ENCODE peak calls at places on chromosome 10, in six cellular contexts. C is adrenal gland, U is dorsolateral prefrontal cortex, L is tibial artery, B is cardiac muscle cell, Y is Panc1. J is an unnamed sample.

GRCh38 chr10:90621577-90621976 is 236.3 kb downstream of the HTR7 start:
- DNase-seq in B (peak), Y (no peak), U (no peak), C (no peak), L (no peak), J (no peak)

GRCh38 chr10:5710854-5711253 is 26.2 kb downstream of the TASOR2 start:
- DNase-seq in U (no peak), C (no peak), B (no peak), L (no peak), Y (no peak), J (no peak)

GRCh38 chr10:15238553-15239335 is 70.3 kb upstream of the NMT2 start:
- DNase-seq in B (peak), C (no peak), U (no peak), Y (no peak), L (no peak), J (no peak)

GRCh38 chr10:97116534-97117162 is 69.1 kb downstream of the SLIT1 start:
- DNase-seq in U (no peak), B (no peak), C (no peak), Y (no peak), L (no peak), J (no peak)

GRCh38 chr10:6473430-6473829 is 106.6 kb downstream of the PRKCQ start:
- DNase-seq in Y (no peak), B (no peak), C (no peak), U (no peak), L (no peak), J (peak)

GRCh38 chr10:61397175-61397986 is 55.8 kb downstream of the TMEM26 start:
- DNase-seq in B (peak), U (no peak), C (no peak), L (no peak), Y (no peak), J (peak)

GRCh38 chr10:31687545-31688482 is 240.8 kb downstream of the ARHGAP12 start:
- DNase-seq in B (no peak), U (no peak), Y (no peak), L (no peak), C (no peak), J (no peak)

GRCh38 chr10:30187010-30187409 is 127.6 kb upstream of the JCAD start:
- DNase-seq in B (no peak), C (no peak), Y (no peak), L (no peak), U (no peak), J (no peak)

GRCh38 chr10:48216744-48217143 is 57.8 kb downstream of the FRMPD2 start:
- DNase-seq in C (no peak), U (no peak), B (no peak), L (no peak), Y (no peak), J (no peak)

GRCh38 chr10:23405540-23405939 is 33.3 kb upstream of the OTUD1 start:
- DNase-seq in B (peak), L (no peak), C (no peak), U (no peak), Y (no peak), J (no peak)

GRCh38 chr10:132408367-132408781 is 11.4 kb downstream of the PWWP2B start:
- DNase-seq in U (peak), B (no peak), L (no peak), Y (no peak), C (no peak), J (no peak)
- H3K27ac ChIP-seq in U (peak), B (peak), L (no peak), Y (peak), C (peak), J (no peak)

GRCh38 chr10:70671619-70672164 is 614 bp upstream of the ADAMTS14 start:
- DNase-seq in U (no peak), C (no peak), L (no peak), Y (no peak), B (no peak), J (no peak)
- TF ChIP-seq CTCF in U (no peak), C (no peak), L (no peak), Y (no peak), B (no peak), J (no peak)

GRCh38 chr10:110221044-110221720 is 13.8 kb downstream of the MXI1 start:
- DNase-seq in C (no peak), U (no peak), B (no peak), Y (no peak), L (no peak), J (no peak)

GRCh38 chr10:110224992-110225391 is 17.6 kb downstream of the MXI1 start:
- DNase-seq in B (no peak), U (no peak), Y (no peak), L (no peak), C (no peak), J (no peak)

GRCh38 chr10:110221721-110222261 is 14.4 kb downstream of the MXI1 start:
- DNase-seq in B (peak), C (peak), Y (no peak), U (peak), L (peak), J (peak)

GRCh38 chr10:110225441-110225755 is 18.0 kb downstream of the MXI1 start:
- DNase-seq in B (no peak), L (no peak), U (no peak), Y (no peak), C (no peak), J (peak)

DNA sequence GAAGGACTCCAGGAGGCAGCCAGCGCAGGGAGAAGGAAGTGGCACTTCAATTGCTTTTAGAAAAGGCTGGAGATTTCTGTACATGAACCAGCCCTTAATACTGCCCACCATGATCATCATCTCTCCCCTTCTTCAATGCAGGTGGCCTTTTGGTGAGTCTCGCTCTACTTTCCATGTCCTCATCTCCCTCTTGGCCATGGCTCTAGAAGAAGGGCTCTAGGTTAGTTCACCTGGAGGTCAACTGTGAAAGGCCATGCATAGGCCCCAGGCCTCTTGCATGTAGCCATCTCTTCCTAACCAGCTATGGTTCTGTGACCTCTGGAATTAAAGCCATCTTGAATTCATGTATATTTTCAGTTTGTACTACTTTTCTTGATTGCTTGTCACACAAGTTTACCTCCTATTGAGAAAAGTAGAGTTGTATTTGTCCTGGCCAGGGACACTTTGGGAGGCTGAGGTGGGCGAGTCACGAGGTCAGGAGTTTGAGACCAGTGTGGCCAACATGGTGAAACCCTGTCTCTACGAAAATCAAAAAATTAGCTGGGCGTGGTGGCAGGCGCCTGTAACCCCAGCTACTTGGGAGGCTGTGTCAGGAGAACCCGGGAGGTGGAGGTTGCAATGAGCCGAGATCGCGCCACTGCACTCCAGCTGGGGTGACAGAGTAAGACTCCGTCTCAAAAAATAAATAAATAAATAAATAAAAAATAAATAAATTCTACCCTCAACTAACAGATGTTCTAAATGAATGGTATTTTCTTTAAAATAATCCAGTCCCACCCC is 15.7 kb downstream of the MXI1 start:
- DNase-seq in Y (no peak), C (no peak), L (no peak), B (no peak), U (no peak), J (no peak)
- H3K27ac ChIP-seq in Y (no peak), C (no peak), L (peak), B (no peak), U (peak), J (no peak)

DNA sequence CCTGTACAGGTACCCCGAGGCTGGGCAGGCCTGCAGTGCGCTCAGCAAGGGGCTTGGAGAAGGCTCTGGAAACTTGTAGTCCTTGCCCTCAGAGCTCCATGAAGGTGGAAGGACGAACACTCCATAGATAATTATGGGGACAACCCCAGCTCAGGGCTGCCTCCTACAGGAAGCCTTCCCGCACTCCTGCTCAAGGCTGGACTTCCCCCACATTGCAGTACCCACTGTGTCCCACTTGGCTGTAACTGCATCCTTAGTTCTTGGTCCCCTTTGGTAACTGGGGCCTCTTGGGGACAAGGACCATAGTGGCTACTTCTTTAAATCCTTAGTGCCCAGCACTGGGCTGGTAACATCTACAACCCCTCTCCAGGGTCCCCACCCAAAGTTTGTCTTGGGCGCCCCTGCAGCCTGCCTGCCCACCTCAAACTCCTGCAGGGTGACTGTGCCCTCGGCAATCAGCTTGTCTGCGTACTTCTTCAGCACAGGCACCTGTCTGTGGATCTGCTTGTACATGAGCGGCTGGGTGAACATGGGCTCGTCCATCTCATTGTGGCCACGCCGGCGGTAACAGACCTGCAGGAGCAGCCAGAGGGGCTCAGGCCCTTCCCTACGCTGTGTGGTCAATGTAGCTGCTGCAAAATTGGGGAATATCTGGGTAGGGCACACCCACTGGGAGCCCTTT is 17.1 kb downstream of the OGDHL start:
- DNase-seq in U (no peak), B (no peak), C (no peak), Y (no peak), L (no peak), J (no peak)
- TF ChIP-seq CTCF in U (no peak), B (no peak), C (no peak), Y (no peak), L (no peak), J (no peak)

DNA sequence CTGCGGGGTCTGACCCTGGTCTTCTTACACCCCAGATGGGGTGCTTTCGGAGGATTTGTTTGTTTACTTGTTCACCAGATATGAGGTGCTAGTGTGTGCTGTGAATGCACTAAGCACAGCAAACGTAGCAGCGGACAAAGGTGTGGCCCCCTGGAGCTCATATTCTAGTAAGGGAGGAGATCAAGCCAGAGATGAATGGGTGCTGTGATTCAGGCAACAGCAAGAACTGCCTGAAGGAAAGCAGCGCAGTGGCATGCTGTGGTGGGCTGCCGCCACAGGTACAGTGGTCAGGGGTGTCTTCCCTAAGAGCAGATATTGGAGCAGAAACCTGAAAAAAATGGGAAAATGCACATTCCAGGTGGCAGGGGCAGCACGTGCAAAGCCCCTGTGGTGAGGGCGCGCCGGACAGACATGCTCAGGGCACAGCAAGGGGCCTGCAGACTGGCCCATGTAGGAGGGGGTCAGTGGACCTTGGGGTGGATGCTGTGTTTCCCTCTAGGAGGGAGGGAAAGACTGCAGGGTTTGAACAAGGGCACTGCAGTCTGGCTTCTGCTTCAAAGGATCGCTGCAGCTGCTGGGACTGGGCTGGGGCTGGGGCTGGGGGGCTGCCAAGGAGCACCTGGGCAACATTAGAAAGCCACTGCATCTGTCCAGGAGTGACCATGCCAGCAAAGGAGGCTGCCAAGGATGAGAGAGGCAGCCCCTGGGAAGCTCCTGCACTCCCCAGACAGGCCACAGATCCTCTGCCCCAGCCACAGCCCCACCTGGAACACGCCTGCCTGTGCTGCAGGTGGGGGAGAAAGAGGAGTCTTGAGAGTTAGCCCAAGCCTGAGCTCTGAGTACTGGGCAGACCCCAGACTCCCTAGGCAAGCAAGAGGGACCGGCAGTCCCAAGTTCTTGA is 922 bp upstream of the DEPP1 start:
- DNase-seq in C (no peak), U (no peak), B (no peak), Y (no peak), L (peak), J (no peak)
- H3K27ac ChIP-seq in C (peak), U (peak), B (peak), Y (peak), L (peak), J (peak)

GRCh38 chr10:8403711-8404371 is 349.4 kb downstream of the GATA3 start:
- DNase-seq in U (no peak), C (no peak), Y (no peak), B (no peak), L (no peak), J (peak)
- TF ChIP-seq CTCF in U (no peak), C (no peak), Y (peak), B (no peak), L (no peak), J (peak)

GRCh38 chr10:71754562-71754961 is 18.8 kb downstream of the VSIR start:
- DNase-seq in U (no peak), Y (no peak), C (no peak), B (no peak), L (no peak), J (no peak)
- H3K27ac ChIP-seq in U (peak), Y (no peak), C (no peak), B (no peak), L (no peak), J (no peak)

J was measured in MM.1S.